ENCODE peak calls at places on chromosomes 13 and 19, in seven cellular contexts. L is amniotic stem cell; H is stimulated activated CD4-positive, alpha-beta T cell treated with anti-CD3 and anti-CD28 coated beads, Interleukin-4, amount 100 ng/mL, for 1 hour; Y is sciatic nerve; J is Daoy; S is epithelial cell of esophagus; N is activated naive CD8-positive, alpha-beta T cell treated with anti-CD3 and anti-CD28 coated beads, Interleukin-2, amount 50 U/mL, for 24 hours. A is an unnamed sample.

GRCh38 chr19:3618144-3618810 is 8.3 kb downstream of the CACTIN start:
- DNase-seq in S (peak), H (peak), Y (peak), N (peak), L (no peak), J (peak), A (no peak)

GRCh38 chr13:53015044-53015443 is 13.6 kb upstream of the OLFM4 start:
- DNase-seq in H (no peak), Y (no peak), J (no peak), N (no peak), L (no peak), S (no peak), A (no peak)

GRCh38 chr19:56617531-56617930 is 22.4 kb downstream of the ZNF71 start:
- DNase-seq in J (no peak), H (no peak), L (no peak), S (no peak), Y (no peak), N (no peak), A (no peak)

GRCh38 chr19:16014923-16015804 is 61.1 kb upstream of the TPM4 start:
- DNase-seq in H (no peak), L (no peak), Y (no peak), J (no peak), S (no peak), N (no peak), A (no peak)

GRCh38 chr13:94967183-94968039 is 255.1 kb upstream of the SOX21 start:
- DNase-seq in J (peak), L (no peak), H (peak), N (peak), S (peak), Y (no peak), A (no peak)

GRCh38 chr19:2087621-2088100 is 8.5 kb downstream of the MOB3A start:
- DNase-seq in Y (no peak), S (no peak), J (no peak), L (no peak), H (no peak), N (peak), A (no peak)

GRCh38 chr13:40101708-40102359 is 446.4 kb downstream of the COG6 start:
- DNase-seq in J (no peak), N (peak), L (no peak), S (peak), H (peak), Y (no peak), A (peak)

GRCh38 chr19:5338661-5339469 is 1.7 kb downstream of the PTPRS start:
- DNase-seq in N (peak), L (no peak), J (no peak), Y (no peak), H (no peak), S (no peak), A (no peak)

GRCh38 chr19:21439372-21439771 is 42.4 kb downstream of the ZNF493 start:
- DNase-seq in J (no peak), H (no peak), Y (no peak), N (no peak), L (no peak), S (peak), A (peak)

GRCh38 chr19:56765107-56765506 is 75.4 kb downstream of the PEG3 start:
- DNase-seq in H (peak), L (no peak), Y (peak), S (peak), N (peak), J (peak), A (no peak)

GRCh38 chr13:28379371-28380083 is 115.4 kb downstream of the FLT1 start:
- DNase-seq in Y (no peak), S (no peak), L (no peak), H (no peak), N (no peak), J (no peak), A (no peak)

GRCh38 chr19:18651300-18651699 is 14.5 kb downstream of the KLHL26 start:
- DNase-seq in S (no peak), J (no peak), H (no peak), L (no peak), N (no peak), Y (no peak), A (no peak)

GRCh38 chr19:49847731-49848696 is 2.9 kb upstream of the PTOV1 start:
- DNase-seq in Y (no peak), L (peak), H (no peak), S (peak), J (peak), N (no peak), A (peak)

GRCh38 chr13:42398542-42398941 is 126.6 kb downstream of the AKAP11 start:
- DNase-seq in H (no peak), S (peak), L (no peak), N (no peak), J (no peak), Y (no peak), A (no peak)

GRCh38 chr13:79525458-79525857 is 44.5 kb downstream of the NDFIP2 start:
- DNase-seq in Y (no peak), J (peak), L (no peak), N (no peak), S (peak), H (no peak), A (no peak)

GRCh38 chr19:34673590-34673989 is 3.4 kb downstream of the SCGB2B2 start:
- DNase-seq in S (no peak), N (no peak), Y (no peak), J (no peak), H (no peak), L (no peak), A (no peak)

GRCh38 chr19:16266586-16266942 is 58.1 kb upstream of the KLF2 start:
- DNase-seq in H (peak), S (no peak), J (no peak), Y (no peak), N (peak), L (no peak), A (no peak)

GRCh38 chr13:113506025-113506685 is 15.6 kb upstream of the DCUN1D2 start:
- DNase-seq in Y (peak), L (no peak), J (no peak), N (no peak), S (no peak), H (no peak), A (no peak)

GRCh38 chr13:29472317-29472961 is 123.0 kb downstream of the SLC7A1 start:
- DNase-seq in L (peak), J (peak), S (peak), N (peak), Y (no peak), H (peak), A (peak)

GRCh38 chr19:19205416-19206410 is 2.5 kb upstream of the NR2C2AP start:
- DNase-seq in H (no peak), Y (no peak), S (no peak), J (no peak), N (no peak), L (no peak), A (no peak)

GRCh38 chr19:35436477-35437141 is 11.4 kb upstream of the FFAR2 start:
- DNase-seq in S (peak), N (peak), Y (no peak), J (peak), L (no peak), H (no peak), A (peak)

GRCh38 chr19:17794731-17795494 is at the start of gene B3GNT3:
- DNase-seq in S (peak), N (peak), H (peak), J (peak), L (no peak), Y (no peak), A (peak)

GRCh38 chr13:44840131-44840530 is 149.1 kb downstream of the NUFIP1 start:
- DNase-seq in Y (no peak), J (no peak), L (no peak), H (no peak), S (no peak), N (no peak), A (no peak)

GRCh38 chr19:20503536-20503935 is 62.0 kb downstream of the ZNF737 start:
- DNase-seq in N (no peak), Y (no peak), H (no peak), L (no peak), J (no peak), S (peak), A (peak)

GRCh38 chr13:98363326-98363725 is 186.3 kb upstream of the RNF113B start:
- DNase-seq in S (no peak), J (no peak), Y (no peak), L (no peak), N (no peak), H (no peak), A (no peak)

GRCh38 chr13:114072421-114072820 is 60.0 kb downstream of the RASA3 start:
- DNase-seq in N (no peak), L (no peak), H (no peak), Y (no peak), S (no peak), J (no peak), A (no peak)

GRCh38 chr19:7434391-7434790 is 54.4 kb downstream of the PEX11G start:
- DNase-seq in H (no peak), S (no peak), J (no peak), N (no peak), L (no peak), Y (no peak), A (no peak)

GRCh38 chr13:34756572-34756971 is 185.5 kb upstream of the NBEA start:
- DNase-seq in J (no peak), N (no peak), L (no peak), H (no peak), S (no peak), Y (no peak), A (no peak)

GRCh38 chr19:21022996-21023395 is 2.5 kb downstream of the ZNF430 start:
- DNase-seq in Y (no peak), J (peak), S (peak), L (no peak), N (peak), H (peak), A (peak)

GRCh38 chr13:46845146-46845545 is 48.2 kb upstream of the ESD start:
- DNase-seq in H (no peak), Y (no peak), S (no peak), J (no peak), L (no peak), N (no peak), A (peak)

A was measured in foreskin keratinocyte.